ENCODE peak calls at places on chromosomes 4 and X, in nine cellular contexts. One of them, this sample, is unnamed.
A peak's percentile ranks its signal among the peaks of the same experiment; 100 is the strongest.

GRCh38 chr4:121822796-121823504 is 733 bp downstream of the CCNA2 start:
- DNase-seq in NCI-H748 treated with DMSO at 0.1 percent for 48 hours: no peak
- DNase-seq in nephron progenitor cell: peak; percentile 26
- DNase-seq in kidney epithelial cell: no peak
- DNase-seq in activated CD4-positive, alpha-beta T cell treated with anti-CD3 and anti-CD28 coated beads for 48 hours: peak; percentile 56
- DNase-seq in choroid plexus epithelial cell: peak; percentile 30
- DNase-seq in ureter: no peak
- DNase-seq in Right ventricle myocardium inferior: no peak
- DNase-seq in non-pigmented ciliary epithelial cell: no peak
- DNase-seq in this sample: peak; percentile 27

GRCh38 chrX:115896362-115896761 is 274.2 kb upstream of the AGTR2 start:
- DNase-seq in NCI-H748 treated with DMSO at 0.1 percent for 48 hours: no peak
- DNase-seq in nephron progenitor cell: no peak
- DNase-seq in kidney epithelial cell: no peak
- DNase-seq in activated CD4-positive, alpha-beta T cell treated with anti-CD3 and anti-CD28 coated beads for 48 hours: no peak
- DNase-seq in choroid plexus epithelial cell: no peak
- DNase-seq in ureter: no peak
- DNase-seq in Right ventricle myocardium inferior: no peak
- DNase-seq in non-pigmented ciliary epithelial cell: no peak
- DNase-seq in this sample: no peak

GRCh38 chr4:71241467-71242401 is 97.1 kb upstream of the SLC4A4 start:
- DNase-seq in NCI-H748 treated with DMSO at 0.1 percent for 48 hours: no peak
- DNase-seq in nephron progenitor cell: no peak
- DNase-seq in kidney epithelial cell: no peak
- DNase-seq in activated CD4-positive, alpha-beta T cell treated with anti-CD3 and anti-CD28 coated beads for 48 hours: no peak
- DNase-seq in choroid plexus epithelial cell: no peak
- DNase-seq in ureter: no peak
- DNase-seq in Right ventricle myocardium inferior: no peak
- DNase-seq in non-pigmented ciliary epithelial cell: no peak
- DNase-seq in this sample: no peak

GRCh38 chrX:49919617-49920016 is 2.8 kb upstream of the CLCN5 start:
- DNase-seq in NCI-H748 treated with DMSO at 0.1 percent for 48 hours: no peak
- DNase-seq in nephron progenitor cell: peak; percentile 58
- DNase-seq in kidney epithelial cell: no peak
- DNase-seq in activated CD4-positive, alpha-beta T cell treated with anti-CD3 and anti-CD28 coated beads for 48 hours: peak; percentile 25
- DNase-seq in choroid plexus epithelial cell: peak; percentile 85
- DNase-seq in ureter: peak; percentile 52
- DNase-seq in Right ventricle myocardium inferior: no peak
- DNase-seq in non-pigmented ciliary epithelial cell: no peak
- DNase-seq in this sample: peak; percentile 28

GRCh38 chr4:16442296-16442695 is 216.0 kb upstream of the TAPT1 start:
- DNase-seq in NCI-H748 treated with DMSO at 0.1 percent for 48 hours: no peak
- DNase-seq in nephron progenitor cell: no peak
- DNase-seq in kidney epithelial cell: no peak
- DNase-seq in activated CD4-positive, alpha-beta T cell treated with anti-CD3 and anti-CD28 coated beads for 48 hours: no peak
- DNase-seq in choroid plexus epithelial cell: no peak
- DNase-seq in ureter: no peak
- DNase-seq in Right ventricle myocardium inferior: no peak
- DNase-seq in non-pigmented ciliary epithelial cell: no peak
- DNase-seq in this sample: no peak

GRCh38 chr4:27010334-27010940 is 149.8 kb downstream of the STIM2 start:
- DNase-seq in NCI-H748 treated with DMSO at 0.1 percent for 48 hours: peak; percentile 23
- DNase-seq in nephron progenitor cell: peak; percentile 50
- DNase-seq in kidney epithelial cell: peak; percentile 26
- DNase-seq in activated CD4-positive, alpha-beta T cell treated with anti-CD3 and anti-CD28 coated beads for 48 hours: peak; percentile 72
- DNase-seq in choroid plexus epithelial cell: peak; percentile 89
- DNase-seq in ureter: peak; percentile 63
- DNase-seq in Right ventricle myocardium inferior: peak; percentile 49
- DNase-seq in non-pigmented ciliary epithelial cell: no peak
- DNase-seq in this sample: peak; percentile 55

GRCh38 chrX:54891573-54891972 is 29.1 kb upstream of the TRO start:
- DNase-seq in NCI-H748 treated with DMSO at 0.1 percent for 48 hours: peak; percentile 6
- DNase-seq in nephron progenitor cell: peak; percentile 3
- DNase-seq in kidney epithelial cell: no peak
- DNase-seq in activated CD4-positive, alpha-beta T cell treated with anti-CD3 and anti-CD28 coated beads for 48 hours: peak; percentile 30
- DNase-seq in choroid plexus epithelial cell: peak; percentile 67
- DNase-seq in ureter: no peak
- DNase-seq in Right ventricle myocardium inferior: no peak
- DNase-seq in non-pigmented ciliary epithelial cell: peak; percentile 4
- DNase-seq in this sample: no peak

GRCh38 chr4:61628727-61629126 is 428.6 kb downstream of the ADGRL3 start:
- DNase-seq in NCI-H748 treated with DMSO at 0.1 percent for 48 hours: peak; percentile 17
- DNase-seq in nephron progenitor cell: no peak
- DNase-seq in kidney epithelial cell: no peak
- DNase-seq in activated CD4-positive, alpha-beta T cell treated with anti-CD3 and anti-CD28 coated beads for 48 hours: no peak
- DNase-seq in choroid plexus epithelial cell: no peak
- DNase-seq in ureter: no peak
- DNase-seq in Right ventricle myocardium inferior: no peak
- DNase-seq in non-pigmented ciliary epithelial cell: no peak
- DNase-seq in this sample: no peak

GRCh38 chr4:48699470-48699869 is 80.6 kb downstream of the FRYL start:
- DNase-seq in NCI-H748 treated with DMSO at 0.1 percent for 48 hours: no peak
- DNase-seq in nephron progenitor cell: no peak
- DNase-seq in kidney epithelial cell: no peak
- DNase-seq in activated CD4-positive, alpha-beta T cell treated with anti-CD3 and anti-CD28 coated beads for 48 hours: no peak
- DNase-seq in choroid plexus epithelial cell: peak; percentile 53
- DNase-seq in ureter: no peak
- DNase-seq in Right ventricle myocardium inferior: no peak
- DNase-seq in non-pigmented ciliary epithelial cell: no peak
- DNase-seq in this sample: no peak

GRCh38 chrX:140918398-140919043 is 83.9 kb upstream of the SPANXB1 start:
- DNase-seq in NCI-H748 treated with DMSO at 0.1 percent for 48 hours: peak; percentile 43
- DNase-seq in nephron progenitor cell: peak; percentile 34
- DNase-seq in kidney epithelial cell: peak; percentile 14
- DNase-seq in activated CD4-positive, alpha-beta T cell treated with anti-CD3 and anti-CD28 coated beads for 48 hours: peak; percentile 38
- DNase-seq in choroid plexus epithelial cell: peak; percentile 80
- DNase-seq in ureter: no peak
- DNase-seq in Right ventricle myocardium inferior: no peak
- DNase-seq in non-pigmented ciliary epithelial cell: peak; percentile 17
- DNase-seq in this sample: peak; percentile 5

GRCh38 chr4:100880012-100880411 is 362.2 kb upstream of the EMCN start:
- DNase-seq in NCI-H748 treated with DMSO at 0.1 percent for 48 hours: no peak
- DNase-seq in nephron progenitor cell: no peak
- DNase-seq in kidney epithelial cell: no peak
- DNase-seq in activated CD4-positive, alpha-beta T cell treated with anti-CD3 and anti-CD28 coated beads for 48 hours: no peak
- DNase-seq in choroid plexus epithelial cell: no peak
- DNase-seq in ureter: no peak
- DNase-seq in Right ventricle myocardium inferior: no peak
- DNase-seq in non-pigmented ciliary epithelial cell: no peak
- DNase-seq in this sample: no peak

GRCh38 chr4:150381026-150381425 is 200.9 kb upstream of the MAB21L2 start:
- DNase-seq in NCI-H748 treated with DMSO at 0.1 percent for 48 hours: no peak
- DNase-seq in nephron progenitor cell: no peak
- DNase-seq in kidney epithelial cell: no peak
- DNase-seq in activated CD4-positive, alpha-beta T cell treated with anti-CD3 and anti-CD28 coated beads for 48 hours: no peak
- DNase-seq in choroid plexus epithelial cell: peak; percentile 19
- DNase-seq in ureter: no peak
- DNase-seq in Right ventricle myocardium inferior: no peak
- DNase-seq in non-pigmented ciliary epithelial cell: no peak
- DNase-seq in this sample: no peak

GRCh38 chr4:138104462-138104775 is 137.7 kb downstream of the SLC7A11 start:
- DNase-seq in NCI-H748 treated with DMSO at 0.1 percent for 48 hours: no peak
- DNase-seq in nephron progenitor cell: no peak
- DNase-seq in kidney epithelial cell: no peak
- DNase-seq in activated CD4-positive, alpha-beta T cell treated with anti-CD3 and anti-CD28 coated beads for 48 hours: no peak
- DNase-seq in choroid plexus epithelial cell: no peak
- DNase-seq in ureter: no peak
- DNase-seq in Right ventricle myocardium inferior: no peak
- DNase-seq in non-pigmented ciliary epithelial cell: no peak
- DNase-seq in this sample: no peak

GRCh38 chr4:84032372-84032771 is 466.7 kb downstream of the NKX6-1 start:
- DNase-seq in NCI-H748 treated with DMSO at 0.1 percent for 48 hours: no peak
- DNase-seq in nephron progenitor cell: no peak
- DNase-seq in kidney epithelial cell: no peak
- DNase-seq in activated CD4-positive, alpha-beta T cell treated with anti-CD3 and anti-CD28 coated beads for 48 hours: no peak
- DNase-seq in choroid plexus epithelial cell: no peak
- DNase-seq in ureter: no peak
- DNase-seq in Right ventricle myocardium inferior: no peak
- DNase-seq in non-pigmented ciliary epithelial cell: no peak
- DNase-seq in this sample: no peak

GRCh38 chr4:769511-769910 is 56.4 kb downstream of the CPLX1 start:
- DNase-seq in NCI-H748 treated with DMSO at 0.1 percent for 48 hours: no peak
- DNase-seq in nephron progenitor cell: no peak
- DNase-seq in kidney epithelial cell: no peak
- DNase-seq in activated CD4-positive, alpha-beta T cell treated with anti-CD3 and anti-CD28 coated beads for 48 hours: no peak
- DNase-seq in choroid plexus epithelial cell: no peak
- DNase-seq in ureter: no peak
- DNase-seq in Right ventricle myocardium inferior: peak; percentile 20
- DNase-seq in non-pigmented ciliary epithelial cell: no peak
- DNase-seq in this sample: no peak

GRCh38 chr4:67327245-67327860 is 217.9 kb downstream of the CENPC start:
- DNase-seq in NCI-H748 treated with DMSO at 0.1 percent for 48 hours: peak; percentile 15
- DNase-seq in nephron progenitor cell: peak; percentile 71
- DNase-seq in kidney epithelial cell: peak; percentile 9
- DNase-seq in activated CD4-positive, alpha-beta T cell treated with anti-CD3 and anti-CD28 coated beads for 48 hours: peak; percentile 68
- DNase-seq in choroid plexus epithelial cell: peak; percentile 73
- DNase-seq in ureter: peak; percentile 46
- DNase-seq in Right ventricle myocardium inferior: no peak
- DNase-seq in non-pigmented ciliary epithelial cell: peak; percentile 9
- DNase-seq in this sample: no peak

This sample was measured in left colon.